ENCODE peak calls at places on chromosomes 6 and 20, in five cellular contexts. Q is CD8-positive, alpha-beta T cell; U is ascending aorta; R is AG04449; C is foreskin keratinocyte. F is an unnamed sample.

GRCh38 chr6:5995705-5996686 is 10.7 kb downstream of the NRN1 start:
- DNase-seq in C (no peak), U (no peak), Q (no peak), R (no peak), F (peak; percentile 59)

GRCh38 chr6:128208851-128209580 is 308.2 kb upstream of the THEMIS start:
- DNase-seq in C (peak; percentile 64), R (no peak), U (no peak), Q (no peak), F (no peak)

GRCh38 chr20:34164569-34164968 is 52.5 kb upstream of the EIF2S2 start:
- DNase-seq in R (no peak), C (no peak), Q (no peak), U (no peak), F (no peak)

GRCh38 chr6:105270511-105270910 is 90.7 kb upstream of the POPDC3 start:
- DNase-seq in R (peak; percentile 7), C (peak; percentile 4), U (no peak), Q (no peak), F (no peak)

GRCh38 chr6:30156262-30156599 is 4.8 kb downstream of the TRIM10 start:
- DNase-seq in C (peak; percentile 47), Q (no peak), U (no peak), R (no peak), F (no peak)

GRCh38 chr6:151729829-151730495 is 77.5 kb upstream of the ESR1 start:
- DNase-seq in C (no peak), Q (no peak), U (no peak), R (no peak), F (no peak)

GRCh38 chr20:35992713-35993335 is 24.4 kb downstream of the CNBD2 start:
- DNase-seq in Q (peak; percentile 62), R (no peak), C (peak; percentile 31), U (no peak), F (peak; percentile 52)

GRCh38 chr6:111984516-111985201 is 69.2 kb upstream of the CCN6 start:
- DNase-seq in U (no peak), C (no peak), Q (no peak), R (no peak), F (no peak)

GRCh38 chr20:50727792-50728485 is 3.4 kb upstream of the PARD6B start:
- DNase-seq in U (no peak), Q (no peak), R (no peak), C (no peak), F (no peak)

GRCh38 chr20:35458388-35458787 is 3.0 kb downstream of the CEP250 start:
- DNase-seq in R (no peak), U (no peak), Q (no peak), C (no peak), F (no peak)

GRCh38 chr6:36912583-36912982 is 26.8 kb downstream of the C6orf89 start:
- DNase-seq in Q (peak; percentile 57), C (peak; percentile 97), R (peak; percentile 74), U (no peak), F (no peak)

GRCh38 chr20:37395921-37396519 is 50.1 kb downstream of the SRC start:
- DNase-seq in R (no peak), C (no peak), U (no peak), Q (no peak), F (no peak)

GRCh38 chr6:24140572-24140971 is 14.6 kb downstream of the NRSN1 start:
- DNase-seq in U (no peak), R (no peak), C (no peak), Q (no peak), F (no peak)

GRCh38 chr6:8918196-8918595 is 482.9 kb upstream of the SLC35B3 start:
- DNase-seq in Q (no peak), U (no peak), C (no peak), R (no peak), F (no peak)

GRCh38 chr6:135647521-135647920 is 150.0 kb upstream of the AHI1 start:
- DNase-seq in Q (no peak), R (no peak), C (no peak), U (no peak), F (no peak)

GRCh38 chr6:33683576-33684427 is 27.7 kb downstream of the UQCC2 start:
- DNase-seq in R (no peak), C (no peak), Q (no peak), U (no peak), F (no peak)

GRCh38 chr6:44234101-44235090 is 11.0 kb downstream of the SLC29A1 start:
- DNase-seq in U (peak; percentile 95), C (peak; percentile 67), Q (no peak), R (no peak), F (no peak)

GRCh38 chr6:27893836-27894807 is 18.1 kb downstream of the OR2B2 start:
- DNase-seq in Q (peak; percentile 83), R (peak; percentile 69), U (peak; percentile 94), C (peak; percentile 93), F (peak; percentile 91)

GRCh38 chr20:12740647-12741046 is 268.1 kb upstream of the SPTLC3 start:
- DNase-seq in R (no peak), U (no peak), Q (no peak), C (no peak), F (no peak)

GRCh38 chr6:166803455-166803854 is 152.9 kb downstream of the RNASET2 start:
- DNase-seq in U (no peak), Q (no peak), C (no peak), R (no peak), F (no peak)

GRCh38 chr6:137157601-137158000 is 15.8 kb downstream of the IL22RA2 start:
- DNase-seq in Q (no peak), C (peak; percentile 84), U (no peak), R (no peak), F (no peak)

GRCh38 chr20:9660236-9660868 is 146.0 kb downstream of the LAMP5 start:
- DNase-seq in Q (no peak), C (no peak), U (no peak), R (no peak), F (no peak)

GRCh38 chr6:159852877-159853276 is 37.9 kb upstream of the MAS1 start:
- DNase-seq in R (no peak), U (no peak), C (peak; percentile 23), Q (no peak), F (no peak)

GRCh38 chr6:15621203-15622044 is 41.4 kb downstream of the DTNBP1 start:
- DNase-seq in U (no peak), Q (no peak), C (peak; percentile 40), R (no peak), F (peak; percentile 49)

GRCh38 chr20:23363257-23363649 is 1.3 kb downstream of the GZF1 start:
- DNase-seq in R (no peak), C (no peak), U (no peak), Q (no peak), F (no peak)

GRCh38 chr20:57198359-57199072 is 67.9 kb downstream of the BMP7 start:
- DNase-seq in Q (no peak), C (no peak), R (no peak), U (no peak), F (no peak)

GRCh38 chr20:25046736-25047666 is 10.9 kb downstream of the ACSS1 start:
- DNase-seq in R (no peak), U (peak; percentile 49), Q (no peak), C (no peak), F (no peak)
- TF ChIP-seq CTCF in R (no peak), U (no peak), Q (no peak), C (no peak), F (no peak)

GRCh38 chr6:96286503-96286902 is 235.1 kb upstream of the UFL1 start:
- DNase-seq in C (no peak), Q (no peak), U (no peak), R (no peak), F (no peak)
- TF ChIP-seq CTCF in C (no peak), Q (no peak), U (no peak), R (no peak), F (no peak)

DNA sequence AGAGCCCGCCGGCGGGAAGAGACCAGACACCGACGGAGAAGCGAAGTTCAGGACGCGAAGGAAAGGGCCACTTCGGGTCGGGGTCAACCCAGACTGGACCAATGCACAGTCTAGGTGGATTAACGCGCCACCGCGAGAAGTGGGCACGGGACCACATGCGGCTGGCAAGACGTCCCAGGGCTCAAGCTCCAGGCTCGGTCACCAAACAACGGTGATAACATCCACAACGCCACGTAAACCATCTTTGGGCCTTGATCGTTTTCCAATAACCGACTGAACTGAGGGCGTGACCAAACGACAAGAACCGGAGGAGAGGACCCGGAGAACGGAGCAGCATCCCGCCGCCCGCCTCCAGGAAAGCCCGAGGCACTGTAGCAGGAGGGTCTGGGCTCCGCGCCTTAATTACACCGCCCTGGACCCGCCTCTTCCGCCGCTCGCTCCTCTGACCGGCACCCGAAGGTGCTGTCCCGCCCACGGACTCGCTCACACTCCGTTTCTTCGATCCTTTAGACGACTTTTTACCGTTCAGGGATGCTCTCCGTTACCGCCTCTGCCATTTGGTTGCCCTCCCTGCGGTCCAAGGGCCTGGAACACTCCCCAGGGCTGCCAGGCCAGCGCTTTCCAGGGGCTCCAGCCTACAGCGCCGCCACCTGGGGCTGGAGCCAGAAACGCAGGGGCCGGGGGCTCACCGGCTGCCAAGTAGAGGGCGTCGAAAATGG is 44.1 kb downstream of the DPPA5 start:
- DNase-seq in Q (peak; percentile 70), C (peak; percentile 49), U (peak; percentile 78), R (no peak), F (peak; percentile 52)
- TF ChIP-seq CTCF in Q (no peak), C (peak; percentile 62), U (no peak), R (peak; percentile 70), F (peak; percentile 19)

GRCh38 chr6:89323461-89324098 is 8.5 kb upstream of the GABRR2 start:
- DNase-seq in C (no peak), U (no peak), Q (no peak), R (no peak), F (no peak)

GRCh38 chr6:89324304-89324703 is 9.2 kb upstream of the GABRR2 start:
- DNase-seq in R (no peak), U (no peak), Q (no peak), C (no peak), F (no peak)

GRCh38 chr6:89320012-89320559 is 5.0 kb upstream of the GABRR2 start:
- DNase-seq in U (no peak), C (no peak), R (no peak), Q (no peak), F (no peak)

GRCh38 chr6:89321571-89321970 is 6.5 kb upstream of the GABRR2 start:
- DNase-seq in U (no peak), R (no peak), C (no peak), Q (no peak), F (peak; percentile 39)

DNA sequence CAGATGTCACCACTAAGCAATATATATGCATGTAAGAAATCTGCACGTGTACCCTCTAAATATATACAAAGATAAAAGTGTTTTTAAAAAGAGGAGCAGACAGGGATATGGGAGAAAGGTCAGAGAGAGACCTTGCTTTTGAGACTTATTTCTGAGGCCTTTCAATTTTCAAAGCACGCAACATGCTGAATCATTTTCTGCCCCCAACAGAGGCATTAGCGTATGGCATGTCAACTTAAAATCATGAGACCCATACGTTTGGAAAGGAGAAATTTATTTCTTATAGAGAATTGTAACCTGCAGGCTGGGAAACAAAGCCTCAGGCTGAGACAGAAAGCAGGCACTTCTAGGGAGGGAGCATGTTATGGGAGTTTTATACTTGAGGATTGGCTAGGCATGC is 6.0 kb upstream of the GABRR2 start:
- DNase-seq in Q (no peak), R (no peak), C (no peak), U (no peak), F (no peak)
- TF ChIP-seq CTCF in Q (no peak), R (no peak), C (no peak), U (no peak), F (no peak)